ENCODE peak calls at places on chromosomes 7 and 10, in nine cellular contexts. S, R, U, I, H, P, O, Q and Z are unnamed samples.

GRCh38 chr10:68231106-68231901 is 609 bp downstream of the ATOH7 start:
- DNase-seq in O (peak; percentile 82), U (peak; percentile 92), P (peak; percentile 83), H (peak; percentile 67), I (peak; percentile 62), R (no peak), S (peak; percentile 45), Q (peak; percentile 76), Z (peak; percentile 97)

GRCh38 chr7:50069613-50070012 is 23.4 kb downstream of the ZPBP start:
- DNase-seq in O (peak; percentile 68), H (no peak), S (no peak), U (no peak), R (peak; percentile 36), I (peak; percentile 32), Q (no peak), P (no peak), Z (peak; percentile 12)

GRCh38 chr7:135645296-135645904 is 16.9 kb upstream of the STMP1 start:
- DNase-seq in U (peak; percentile 32), S (peak; percentile 40), P (no peak), H (no peak), O (no peak), Q (peak; percentile 64), I (no peak), R (no peak), Z (no peak)

GRCh38 chr7:8189615-8190014 is 72.4 kb downstream of the ICA1 start:
- DNase-seq in P (no peak), R (no peak), O (no peak), U (no peak), I (no peak), H (no peak), S (no peak), Q (no peak), Z (no peak)

GRCh38 chr10:101319241-101319915 is 34.6 kb upstream of the BTRC start:
- DNase-seq in Q (peak; percentile 19), P (no peak), U (no peak), S (no peak), I (no peak), O (no peak), R (no peak), H (no peak), Z (no peak)

GRCh38 chr10:93579089-93579488 is 12.6 kb downstream of the FFAR4 start:
- DNase-seq in I (no peak), P (no peak), S (peak; percentile 34), O (no peak), Q (peak; percentile 22), R (no peak), H (no peak), U (peak; percentile 49), Z (peak; percentile 84)

GRCh38 chr7:107785926-107786325 is 17.1 kb downstream of the SLC26A3 start:
- DNase-seq in O (peak; percentile 86), Q (no peak), P (no peak), H (peak; percentile 44), S (no peak), R (no peak), I (no peak), U (no peak), Z (no peak)

GRCh38 chr10:127756264-127756663 is 19.3 kb downstream of the FOXI2 start:
- DNase-seq in O (no peak), R (no peak), I (no peak), S (no peak), P (no peak), H (no peak), Q (no peak), U (no peak), Z (no peak)

GRCh38 chr7:148773344-148773743 is 74.6 kb downstream of the CUL1 start:
- DNase-seq in Q (no peak), I (no peak), P (no peak), O (no peak), U (no peak), R (no peak), H (no peak), S (no peak), Z (no peak)

GRCh38 chr7:13181221-13181620 is 493.8 kb downstream of the ARL4A start:
- DNase-seq in S (no peak), U (no peak), H (no peak), R (no peak), O (no peak), I (no peak), Q (peak; percentile 16), P (no peak), Z (no peak)

GRCh38 chr10:123569436-123570010 is 96.6 kb upstream of the GPR26 start:
- DNase-seq in H (no peak), U (no peak), P (no peak), Q (no peak), I (no peak), O (peak; percentile 40), S (no peak), R (no peak), Z (no peak)

GRCh38 chr7:24318326-24318725 is 34.3 kb downstream of the NPY start:
- DNase-seq in O (no peak), U (peak; percentile 6), S (peak; percentile 15), R (no peak), Q (no peak), H (no peak), P (peak; percentile 5), I (no peak), Z (no peak)

GRCh38 chr7:28203498-28204240 is 23.1 kb upstream of the JAZF1 start:
- DNase-seq in U (no peak), P (no peak), Q (no peak), R (no peak), S (no peak), I (no peak), H (no peak), O (no peak), Z (no peak)

GRCh38 chr7:130388671-130389070 is 8.4 kb downstream of the CPA1 start:
- DNase-seq in U (no peak), R (no peak), P (no peak), O (no peak), Q (no peak), S (no peak), H (no peak), I (no peak), Z (no peak)

GRCh38 chr7:78444267-78444666 is 645.7 kb downstream of the PHTF2 start:
- DNase-seq in O (no peak), Q (no peak), U (no peak), I (no peak), S (no peak), R (no peak), P (no peak), H (no peak), Z (no peak)

GRCh38 chr7:78443811-78444210 is 645.2 kb downstream of the PHTF2 start:
- DNase-seq in O (no peak), S (peak; percentile 0), Q (no peak), H (no peak), R (no peak), U (no peak), I (no peak), P (no peak), Z (no peak)

GRCh38 chr7:78437118-78437517 is 638.5 kb downstream of the PHTF2 start:
- DNase-seq in O (no peak), I (no peak), R (no peak), S (no peak), P (no peak), Q (peak; percentile 78), U (no peak), H (no peak), Z (peak; percentile 5)

GRCh38 chr7:78438433-78438832 is 639.9 kb downstream of the PHTF2 start:
- DNase-seq in S (no peak), U (no peak), H (no peak), P (no peak), R (no peak), I (no peak), O (no peak), Q (no peak), Z (no peak)

GRCh38 chr7:78441737-78442136 is 643.2 kb downstream of the PHTF2 start:
- DNase-seq in S (no peak), U (no peak), P (no peak), R (no peak), I (no peak), Q (no peak), O (no peak), H (no peak), Z (no peak)
- TF ChIP-seq POLR2A in S (no peak), U (no peak), P (no peak), R (no peak), I (no peak), Q (no peak), O (no peak), H (no peak), Z (no peak)

GRCh38 chr7:114589436-114589835 is 174.8 kb downstream of the FOXP2 start:
- DNase-seq in R (no peak), Q (no peak), S (no peak), O (no peak), I (no peak), H (no peak), U (no peak), P (no peak), Z (no peak)
- TF ChIP-seq POLR2A in R (no peak), Q (no peak), S (no peak), O (no peak), I (no peak), H (no peak), U (no peak), P (no peak), Z (no peak)

DNA sequence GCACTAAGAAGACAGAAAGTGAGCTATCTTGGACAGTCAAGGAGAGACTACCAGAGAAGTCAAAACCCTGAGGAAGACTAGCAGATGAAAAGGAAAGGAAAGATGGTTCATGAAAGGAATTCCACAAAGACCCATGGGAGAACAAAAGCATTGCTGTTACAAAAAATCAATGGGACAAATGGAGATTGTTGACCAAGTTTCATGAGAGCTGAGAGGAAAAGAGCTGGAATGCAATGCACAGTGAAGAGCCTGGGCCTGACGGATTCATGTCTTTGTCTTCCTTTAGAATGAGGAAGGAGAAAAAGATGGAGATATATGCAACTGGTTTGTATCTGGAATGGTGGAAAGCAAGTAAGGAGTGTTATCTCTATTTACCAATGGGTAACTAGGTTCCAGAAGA is 17.3 kb downstream of the TMEM243 start:
- DNase-seq in U (no peak), R (no peak), P (no peak), S (no peak), O (no peak), Q (no peak), I (no peak), H (no peak), Z (no peak)
- TF ChIP-seq POLR2A in U (no peak), R (no peak), P (peak; percentile 56), S (no peak), O (no peak), Q (no peak), I (no peak), H (no peak), Z (no peak)

DNA sequence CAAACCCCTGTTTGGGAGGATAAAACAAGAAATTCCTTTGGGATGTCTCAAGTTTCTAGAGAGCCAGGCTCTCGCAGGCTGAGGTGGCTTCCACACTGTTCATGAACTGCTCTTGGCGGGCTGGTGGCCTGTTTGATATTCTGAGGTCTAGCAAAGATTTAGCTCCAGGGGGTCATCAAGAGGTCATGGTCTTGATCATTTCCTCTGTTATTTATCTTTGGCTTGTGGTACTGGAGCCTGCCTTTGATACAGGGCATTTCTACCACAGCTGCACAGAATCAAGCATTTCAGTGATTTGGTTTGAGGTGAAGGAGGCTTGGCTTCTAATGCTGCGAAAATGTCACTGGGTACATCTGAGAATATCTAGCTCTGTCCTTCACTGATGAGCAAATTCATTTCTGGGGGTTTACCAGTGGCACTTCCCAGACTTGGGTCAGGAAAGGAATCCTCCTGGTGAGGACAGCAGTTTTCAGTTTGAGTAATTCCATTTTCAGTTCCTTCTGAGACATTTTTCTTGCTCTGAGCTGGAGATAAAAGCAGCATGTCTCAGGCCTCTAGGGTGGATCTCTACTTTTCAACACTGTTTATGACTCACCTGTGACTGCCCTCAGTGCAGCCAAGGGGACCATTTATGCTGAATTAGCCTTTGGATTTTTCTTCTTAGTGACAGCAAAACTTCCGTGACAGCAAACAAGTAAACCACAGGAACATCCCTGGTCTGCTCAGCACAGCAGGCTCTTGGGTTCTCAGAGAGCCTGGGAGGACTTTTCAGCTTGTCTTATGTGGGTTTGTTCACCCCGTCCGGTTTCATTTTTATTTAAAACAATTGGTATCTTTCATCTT is 312.0 kb downstream of the RNLS start:
- DNase-seq in Q (peak; percentile 71), S (no peak), H (no peak), O (no peak), R (peak; percentile 29), U (no peak), I (no peak), P (peak; percentile 18), Z (no peak)
- TF ChIP-seq POLR2A in Q (no peak), S (no peak), H (no peak), O (no peak), R (no peak), U (no peak), I (no peak), P (no peak), Z (no peak)